ENCODE peak calls at places on chromosomes 7 and 10, in six cellular contexts. U is GM19239; H is NCI-H2171 treated with DMSO at 0.1 percent for 48 hours; P is AG04450; F is activated CD4-positive, alpha-beta T cell treated with anti-CD3 and anti-CD28 coated beads, Interleukin-2, amount 50 U/mL, for 4 hours; C is EL. A is an unnamed sample.

GRCh38 chr7:37160656-37161055 is 288.0 kb downstream of the ELMO1 start:
- DNase-seq in U (no peak), H (no peak), P (no peak), F (no peak), C (no peak), A (no peak)

GRCh38 chr7:92513167-92513902 is 15.0 kb downstream of the PEX1 start:
- DNase-seq in U (no peak), H (no peak), P (no peak), F (no peak), C (no peak), A (no peak)

GRCh38 chr10:89404082-89404481 is 10.3 kb upstream of the IFIT5 start:
- DNase-seq in U (no peak), H (no peak), P (no peak), F (no peak), C (no peak), A (no peak)

GRCh38 chr10:34024708-34025425 is 690.4 kb upstream of the NRP1 start:
- DNase-seq in U (no peak), H (no peak), P (no peak), F (no peak), C (peak; percentile 16), A (no peak)

GRCh38 chr10:112785089-112785488 is 165.0 kb upstream of the TCF7L2 start:
- DNase-seq in U (no peak), H (no peak), P (no peak), F (no peak), C (no peak), A (no peak)

GRCh38 chr7:130941322-130942210 is 207.6 kb upstream of the KLF14 start:
- DNase-seq in U (no peak), H (no peak), P (no peak), F (no peak), C (peak; percentile 65), A (no peak)

GRCh38 chr10:48658243-48658888 is 26.3 kb upstream of the WDFY4 start:
- DNase-seq in U (no peak), H (peak; percentile 41), P (peak; percentile 24), F (peak; percentile 32), C (peak; percentile 69), A (peak; percentile 79)

GRCh38 chr7:49400891-49401550 is 372.4 kb upstream of the VWC2 start:
- DNase-seq in U (no peak), H (no peak), P (no peak), F (no peak), C (no peak), A (no peak)

GRCh38 chr10:108696792-108697477 is 1226.4 kb downstream of the XPNPEP1 start:
- DNase-seq in U (no peak), H (no peak), P (no peak), F (no peak), C (no peak), A (no peak)

GRCh38 chr10:132543916-132544743 is 6.5 kb downstream of the INPP5A start:
- DNase-seq in U (no peak), H (no peak), P (no peak), F (no peak), C (no peak), A (no peak)

GRCh38 chr7:157151626-157152339 is 13.1 kb downstream of the UBE3C start:
- DNase-seq in U (no peak), H (no peak), P (no peak), F (no peak), C (no peak), A (no peak)

GRCh38 chr10:48330269-48330668 is 23.8 kb downstream of the MAPK8 start:
- DNase-seq in U (no peak), H (no peak), P (no peak), F (no peak), C (no peak), A (no peak)

GRCh38 chr10:26556756-26557640 is 118.9 kb downstream of the APBB1IP start:
- DNase-seq in U (peak; percentile 34), H (peak; percentile 13), P (no peak), F (peak; percentile 12), C (peak; percentile 71), A (no peak)

GRCh38 chr7:95276114-95276513 is 48.2 kb downstream of the PON1 start:
- DNase-seq in U (no peak), H (no peak), P (no peak), F (no peak), C (no peak), A (no peak)

GRCh38 chr10:130185591-130185990 is 49.4 kb downstream of the GLRX3 start:
- DNase-seq in U (no peak), H (no peak), P (no peak), F (no peak), C (no peak), A (no peak)

GRCh38 chr7:80548790-80549530 is 37.1 kb upstream of the GNAT3 start:
- DNase-seq in U (no peak), H (no peak), P (no peak), F (no peak), C (no peak), A (no peak)

GRCh38 chr7:51456471-51457060 is 140.0 kb upstream of the COBL start:
- DNase-seq in U (no peak), H (no peak), P (no peak), F (no peak), C (no peak), A (no peak)

GRCh38 chr10:91032614-91033248 is 111.8 kb upstream of the ANKRD1 start:
- DNase-seq in U (no peak), H (peak; percentile 6), P (no peak), F (no peak), C (no peak), A (peak; percentile 54)

GRCh38 chr7:155490697-155491628 is 33.0 kb downstream of the EN2 start:
- DNase-seq in U (peak; percentile 93), H (no peak), P (no peak), F (no peak), C (peak; percentile 36), A (peak; percentile 79)

A was measured in aorta.